ENCODE peak calls at places on chromosomes 12 and 14, in four cellular contexts. V, R, U and K are unnamed samples.
A peak's percentile ranks its signal among the peaks of the same experiment; 100 is the strongest.

GRCh38 chr12:29238822-29239291 is 89.8 kb downstream of the FAR2 start:
- DNase-seq in V (no peak), R (peak; percentile 35), U (no peak), K (peak; percentile 47)

GRCh38 chr12:4281173-4281654 is 7.7 kb downstream of the CCND2 start:
- DNase-seq in V (peak; percentile 49), R (no peak), U (no peak), K (no peak)

GRCh38 chr12:132279184-132279889 is 50.1 kb downstream of the GALNT9 start:
- DNase-seq in V (peak; percentile 54), R (no peak), U (no peak), K (no peak)

GRCh38 chr12:130497331-130497730 is 159.6 kb downstream of the PIWIL1 start:
- DNase-seq in V (no peak), R (no peak), U (no peak), K (no peak)

GRCh38 chr14:87888136-87888999 is 104.6 kb downstream of the GALC start:
- DNase-seq in V (peak; percentile 8), R (no peak), U (no peak), K (no peak)

GRCh38 chr14:95445676-95446075 is 70.8 kb downstream of the SYNE3 start:
- DNase-seq in V (no peak), R (no peak), U (no peak), K (no peak)

GRCh38 chr12:109697270-109697553 is 16.4 kb upstream of the FAM222A start:
- DNase-seq in V (no peak), R (no peak), U (no peak), K (no peak)

GRCh38 chr12:56208014-56208413 is 13.7 kb downstream of the RNF41 start:
- DNase-seq in V (no peak), R (no peak), U (no peak), K (no peak)

GRCh38 chr12:19712041-19712440 is 272.7 kb downstream of the AEBP2 start:
- DNase-seq in V (no peak), R (peak; percentile 86), U (no peak), K (peak; percentile 94)

GRCh38 chr14:68462683-68463082 is 330.2 kb downstream of the ZFP36L1 start:
- DNase-seq in V (no peak), R (no peak), U (no peak), K (no peak)

GRCh38 chr12:72295744-72296143 is 23.6 kb downstream of the TRHDE start:
- DNase-seq in V (no peak), R (no peak), U (no peak), K (peak; percentile 76)

GRCh38 chr12:114399664-114400211 is 6.2 kb downstream of the TBX5 start:
- DNase-seq in V (no peak), R (no peak), U (no peak), K (no peak)

GRCh38 chr12:50986961-50987737 is 34.8 kb downstream of the HIGD1C start:
- DNase-seq in V (peak; percentile 63), R (peak; percentile 48), U (peak; percentile 61), K (peak; percentile 64)

GRCh38 chr14:91413547-91414474 is 3.8 kb downstream of the CCDC88C start:
- DNase-seq in V (peak; percentile 80), R (no peak), U (no peak), K (no peak)

GRCh38 chr12:102481705-102482104 is 1.3 kb upstream of the IGF1 start:
- DNase-seq in V (no peak), R (no peak), U (no peak), K (no peak)

GRCh38 chr14:28571636-28572035 is 195.0 kb upstream of the FOXG1 start:
- DNase-seq in V (no peak), R (no peak), U (no peak), K (no peak)

GRCh38 chr12:120093592-120094355 is 22.8 kb downstream of the RAB35 start:
- DNase-seq in V (no peak), R (no peak), U (no peak), K (no peak)

GRCh38 chr12:115103884-115104883 is 420.2 kb upstream of the TBX3 start:
- DNase-seq in V (no peak), R (peak; percentile 32), U (no peak), K (peak; percentile 54)

GRCh38 chr12:104873374-104873773 is 84.7 kb downstream of the SLC41A2 start:
- DNase-seq in V (no peak), R (no peak), U (no peak), K (no peak)

GRCh38 chr14:103679351-103679750 is 35.9 kb downstream of the XRCC3 start:
- DNase-seq in V (peak; percentile 51), R (peak; percentile 17), U (no peak), K (peak; percentile 16)

GRCh38 chr12:52713960-52714886 is 10.9 kb upstream of the KRT77 start:
- DNase-seq in V (no peak), R (no peak), U (no peak), K (no peak)

GRCh38 chr14:98062083-98062482 is 1209.9 kb downstream of the BCL11B start:
- DNase-seq in V (no peak), R (no peak), U (no peak), K (no peak)

GRCh38 chr12:128807161-128807724 is 16.5 kb downstream of the SLC15A4 start:
- DNase-seq in V (no peak), R (no peak), U (no peak), K (no peak)

GRCh38 chr14:23694085-23694975 is 58.2 kb downstream of the DHRS2 start:
- DNase-seq in V (no peak), R (no peak), U (no peak), K (peak; percentile 17)

GRCh38 chr14:34982421-34983147 is at the start of gene SRP54:
- DNase-seq in V (peak; percentile 100), R (peak; percentile 96), U (peak; percentile 97), K (peak; percentile 98)
- TF ChIP-seq CTCF in V (peak; percentile 7), R (peak; percentile 55), U (no peak), K (peak; percentile 33)

GRCh38 chr12:44829045-44829444 is 47.1 kb downstream of the NELL2 start:
- DNase-seq in V (no peak), R (no peak), U (no peak), K (no peak)
- H3K4me3 ChIP-seq in V (no peak overlapping the region), R (no peak overlapping the region), U (no peak overlapping the region), K (no peak overlapping the region)

GRCh38 chr12:105887131-105887530 is 251.6 kb downstream of the NUAK1 start:
- DNase-seq in V (no peak), R (no peak), U (no peak), K (no peak)

GRCh38 chr12:105880824-105881388 is 257.8 kb downstream of the NUAK1 start:
- DNase-seq in V (no peak), R (no peak), U (no peak), K (no peak)

GRCh38 chr12:105876426-105876927 is 262.3 kb downstream of the NUAK1 start:
- DNase-seq in V (no peak), R (no peak), U (no peak), K (no peak)

GRCh38 chr12:105878964-105879363 is 259.8 kb downstream of the NUAK1 start:
- DNase-seq in V (no peak), R (no peak), U (no peak), K (no peak)

DNA sequence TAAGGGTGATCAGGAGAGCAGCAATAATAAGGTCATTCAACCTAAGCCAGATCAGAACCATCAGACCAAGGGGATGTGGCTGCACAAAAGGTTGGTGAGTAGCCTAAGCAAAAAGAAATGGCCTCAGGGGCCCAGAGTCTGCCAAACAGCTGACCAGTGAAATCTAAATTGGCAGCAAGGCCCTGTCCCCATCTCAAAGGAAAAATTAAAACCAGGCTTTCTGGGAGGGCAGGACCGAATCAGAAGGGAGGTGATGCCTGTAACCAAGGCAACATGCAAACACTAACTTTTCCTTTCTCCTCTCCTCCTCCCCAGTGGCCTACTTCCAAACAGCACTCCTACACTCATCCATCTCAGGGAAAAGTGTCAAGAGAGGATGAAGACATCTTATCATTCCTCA is 256.4 kb downstream of the NUAK1 start:
- DNase-seq in V (no peak), R (no peak), U (peak; percentile 61), K (peak; percentile 13)
- TF ChIP-seq CTCF in V (no peak), R (no peak), U (no peak), K (no peak)

GRCh38 chr12:95396849-95397498 is 77.0 kb upstream of the METAP2 start:
- DNase-seq in V (no peak), R (no peak), U (no peak), K (peak; percentile 19)

GRCh38 chr12:95395706-95396105 is 78.2 kb upstream of the METAP2 start:
- DNase-seq in V (no peak), R (no peak), U (no peak), K (no peak)

GRCh38 chr12:95393191-95393790 is 80.7 kb upstream of the METAP2 start:
- DNase-seq in V (no peak), R (no peak), U (no peak), K (no peak)

GRCh38 chr12:95402096-95402495 is 71.9 kb upstream of the METAP2 start:
- DNase-seq in V (no peak), R (no peak), U (no peak), K (no peak)

DNA sequence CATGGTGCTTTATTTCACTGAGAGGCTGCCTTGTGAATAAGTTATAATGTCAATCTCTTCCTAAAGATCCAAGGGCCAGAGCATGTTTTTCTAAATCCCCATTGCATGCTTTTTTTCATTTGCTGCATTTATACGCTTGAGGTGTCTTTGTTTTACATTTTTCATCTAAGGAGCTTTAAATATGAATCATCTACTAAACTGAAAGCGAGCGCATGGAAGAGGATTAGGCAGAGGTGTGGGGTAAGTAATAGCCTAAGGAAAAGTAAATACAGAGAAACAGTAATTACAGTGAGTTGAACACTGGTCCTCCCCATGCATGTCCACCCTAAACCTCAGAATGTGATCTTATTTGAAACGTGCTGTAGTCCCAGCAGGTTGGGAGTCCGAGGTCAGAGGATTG is 76.4 kb upstream of the METAP2 start:
- DNase-seq in V (no peak), R (no peak), U (no peak), K (no peak)
- H3K4me3 ChIP-seq in V (no peak overlapping the region), R (no peak overlapping the region), U (no peak overlapping the region), K (no peak overlapping the region)

DNA sequence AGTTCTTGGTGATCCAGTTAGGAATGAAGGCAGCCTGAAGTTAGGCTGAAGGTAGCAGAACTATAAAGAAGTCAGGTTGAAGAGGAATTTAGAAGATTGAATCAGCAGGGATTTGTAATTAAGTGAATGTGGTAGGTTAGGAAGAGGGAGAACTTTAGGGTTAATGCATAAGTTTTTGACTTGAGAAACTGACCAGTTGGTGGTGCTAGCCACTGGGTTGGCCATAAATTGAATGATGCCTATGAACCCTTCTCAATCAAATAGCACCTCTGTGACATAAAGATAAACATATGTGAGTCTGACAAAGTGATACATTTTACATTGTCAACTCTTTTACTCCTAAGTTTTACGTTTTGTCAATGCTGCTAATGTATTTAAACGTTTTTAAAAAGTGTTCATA is 290.6 kb upstream of the NAV3 start:
- DNase-seq in V (no peak), R (no peak), U (no peak), K (no peak)
- TF ChIP-seq CTCF in V (no peak), R (no peak), U (no peak), K (no peak)

DNA sequence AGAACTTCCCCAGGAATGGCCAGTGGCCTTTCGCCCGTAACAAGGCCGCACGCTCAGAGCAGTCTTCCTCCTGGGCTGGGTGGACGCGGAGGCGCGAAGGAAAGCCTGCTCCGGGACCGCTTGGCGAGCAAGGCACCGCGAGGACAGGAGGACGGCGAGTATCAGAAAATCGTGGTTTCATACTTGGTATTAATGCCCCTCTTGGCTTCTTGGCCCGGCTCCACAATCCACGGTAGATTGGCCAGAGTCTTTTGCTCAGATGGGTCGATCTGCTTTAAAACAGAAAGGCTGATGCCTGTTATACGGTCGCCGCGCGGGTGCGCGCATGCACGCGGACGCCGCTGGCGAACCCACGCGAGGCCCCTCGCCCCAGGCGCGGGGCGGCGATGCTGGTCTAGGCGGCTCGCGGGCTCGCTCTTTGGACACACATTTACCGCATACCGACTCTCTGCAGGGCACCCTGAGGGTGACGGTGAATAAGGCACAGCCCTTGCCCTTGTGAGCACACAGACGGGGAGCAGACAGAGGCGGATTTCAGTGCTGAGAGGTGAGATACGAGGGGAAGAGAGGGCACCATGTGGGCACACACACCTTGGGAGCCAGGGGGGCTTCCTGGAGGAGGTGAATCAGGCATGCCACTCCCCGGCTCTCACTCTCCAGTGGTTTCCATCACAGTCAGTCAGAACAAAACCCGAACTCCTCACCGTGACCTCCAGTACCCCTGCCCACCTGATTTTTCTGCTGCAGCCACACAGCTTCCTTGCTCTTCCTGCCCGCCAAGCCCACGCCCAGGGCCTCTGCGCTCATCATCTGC is 100.7 kb downstream of the APAF1 start:
- DNase-seq in V (no peak), R (no peak), U (no peak), K (no peak)
- H3K4me3 ChIP-seq in V (peak overlapping the region; percentile 27), R (peak overlapping the region; percentile 57), U (peak overlapping the region; percentile 48), K (peak overlapping the region; percentile 32)